ENCODE peak calls at places on chromosomes 3 and 15, in seven cellular contexts. One of them, this sample, is unnamed.

GRCh38 chr3:127320529-127321121 is 32.8 kb upstream of the PRR20G start:
- DNase-seq in mesenchymal stem cell: no peak
- DNase-seq in H9: no peak
- DNase-seq in mesendoderm: peak; percentile 25
- DNase-seq in H1: no peak
- DNase-seq in neuronal stem cell: no peak
- DNase-seq in IMR-90: no peak
- DNase-seq in this sample: no peak

GRCh38 chr3:57682284-57682683 is 10.6 kb downstream of the DENND6A start:
- DNase-seq in mesenchymal stem cell: no peak
- DNase-seq in H9: no peak
- DNase-seq in mesendoderm: no peak
- DNase-seq in H1: no peak
- DNase-seq in neuronal stem cell: no peak
- DNase-seq in IMR-90: peak; percentile 53
- DNase-seq in this sample: peak; percentile 45

GRCh38 chr15:27124287-27124830 is 153.4 kb downstream of the GABRG3 start:
- DNase-seq in mesenchymal stem cell: no peak
- DNase-seq in H9: no peak
- DNase-seq in mesendoderm: peak; percentile 83
- DNase-seq in H1: no peak
- DNase-seq in neuronal stem cell: no peak
- DNase-seq in IMR-90: no peak
- DNase-seq in this sample: no peak

GRCh38 chr3:53303957-53304356 is 43.4 kb downstream of the DCP1A start:
- DNase-seq in mesenchymal stem cell: no peak
- DNase-seq in H9: no peak
- DNase-seq in mesendoderm: no peak
- DNase-seq in H1: no peak
- DNase-seq in neuronal stem cell: no peak
- DNase-seq in IMR-90: peak; percentile 11
- DNase-seq in this sample: no peak

GRCh38 chr15:101264011-101264410 is 12.2 kb upstream of the CHSY1 start:
- DNase-seq in mesenchymal stem cell: peak; percentile 42
- DNase-seq in H9: no peak
- DNase-seq in mesendoderm: no peak
- DNase-seq in H1: peak; percentile 31
- DNase-seq in neuronal stem cell: no peak
- DNase-seq in IMR-90: peak; percentile 46
- DNase-seq in this sample: no peak

GRCh38 chr15:78049691-78050440 is 27.6 kb downstream of the TBC1D2B start:
- DNase-seq in mesenchymal stem cell: no peak
- DNase-seq in H9: no peak
- DNase-seq in mesendoderm: no peak
- DNase-seq in H1: no peak
- DNase-seq in neuronal stem cell: no peak
- DNase-seq in IMR-90: peak; percentile 91
- DNase-seq in this sample: peak; percentile 35

GRCh38 chr3:68121291-68121690 is 466.9 kb upstream of the SUCLG2 start:
- DNase-seq in mesenchymal stem cell: no peak
- DNase-seq in H9: no peak
- DNase-seq in mesendoderm: no peak
- DNase-seq in H1: no peak
- DNase-seq in neuronal stem cell: no peak
- DNase-seq in IMR-90: no peak
- DNase-seq in this sample: no peak

GRCh38 chr15:84840741-84841429 is 23.7 kb downstream of the ALPK3 start:
- DNase-seq in mesenchymal stem cell: peak; percentile 86
- DNase-seq in H9: peak; percentile 22
- DNase-seq in mesendoderm: no peak
- DNase-seq in H1: no peak
- DNase-seq in neuronal stem cell: no peak
- DNase-seq in IMR-90: peak; percentile 32
- DNase-seq in this sample: no peak

GRCh38 chr15:39140060-39140604 is 440.7 kb upstream of the THBS1 start:
- DNase-seq in mesenchymal stem cell: peak; percentile 98
- DNase-seq in H9: no peak
- DNase-seq in mesendoderm: peak; percentile 83
- DNase-seq in H1: no peak
- DNase-seq in neuronal stem cell: no peak
- DNase-seq in IMR-90: peak; percentile 98
- DNase-seq in this sample: peak; percentile 88

GRCh38 chr15:93825721-93826120 is 405.6 kb upstream of the MCTP2 start:
- DNase-seq in mesenchymal stem cell: no peak
- DNase-seq in H9: no peak
- DNase-seq in mesendoderm: no peak
- DNase-seq in H1: no peak
- DNase-seq in neuronal stem cell: no peak
- DNase-seq in IMR-90: no peak
- DNase-seq in this sample: no peak

GRCh38 chr15:22895465-22896190 is 57.2 kb downstream of the NIPA2 start:
- DNase-seq in mesenchymal stem cell: no peak
- DNase-seq in H9: no peak
- DNase-seq in mesendoderm: peak; percentile 85
- DNase-seq in H1: no peak
- DNase-seq in neuronal stem cell: no peak
- DNase-seq in IMR-90: peak; percentile 34
- DNase-seq in this sample: peak; percentile 96

GRCh38 chr15:70199124-70199482 is 101.4 kb upstream of the TLE3 start:
- DNase-seq in mesenchymal stem cell: no peak
- DNase-seq in H9: no peak
- DNase-seq in mesendoderm: no peak
- DNase-seq in H1: no peak
- DNase-seq in neuronal stem cell: no peak
- DNase-seq in IMR-90: no peak
- DNase-seq in this sample: no peak

GRCh38 chr3:45567730-45568172 is 26.8 kb upstream of the LIMD1 start:
- DNase-seq in mesenchymal stem cell: no peak
- DNase-seq in H9: no peak
- DNase-seq in mesendoderm: no peak
- DNase-seq in H1: no peak
- DNase-seq in neuronal stem cell: no peak
- DNase-seq in IMR-90: peak; percentile 69
- DNase-seq in this sample: no peak

GRCh38 chr15:101267320-101268104 is 9.8 kb downstream of the SELENOS start:
- DNase-seq in mesenchymal stem cell: peak; percentile 42
- DNase-seq in H9: peak; percentile 66
- DNase-seq in mesendoderm: peak; percentile 62
- DNase-seq in H1: no peak
- DNase-seq in neuronal stem cell: no peak
- DNase-seq in IMR-90: peak; percentile 91
- DNase-seq in this sample: peak; percentile 45

GRCh38 chr3:22372292-22372949 is 621.4 kb upstream of the ZNF385D start:
- DNase-seq in mesenchymal stem cell: no peak
- DNase-seq in H9: peak; percentile 62
- DNase-seq in mesendoderm: peak; percentile 57
- DNase-seq in H1: peak; percentile 68
- DNase-seq in neuronal stem cell: peak; percentile 38
- DNase-seq in IMR-90: no peak
- DNase-seq in this sample: no peak

GRCh38 chr3:126434931-126435411 is 40.3 kb downstream of the CFAP100 start:
- DNase-seq in mesenchymal stem cell: no peak
- DNase-seq in H9: peak; percentile 19
- DNase-seq in mesendoderm: no peak
- DNase-seq in H1: no peak
- DNase-seq in neuronal stem cell: no peak
- DNase-seq in IMR-90: no peak
- DNase-seq in this sample: no peak

GRCh38 chr15:57160823-57161560 is 215.3 kb upstream of the CGNL1 start:
- DNase-seq in mesenchymal stem cell: peak; percentile 59
- DNase-seq in H9: no peak
- DNase-seq in mesendoderm: no peak
- DNase-seq in H1: no peak
- DNase-seq in neuronal stem cell: no peak
- DNase-seq in IMR-90: peak; percentile 88
- DNase-seq in this sample: peak; percentile 47

GRCh38 chr3:53570709-53571108 is 76.3 kb downstream of the CACNA1D start:
- DNase-seq in mesenchymal stem cell: peak; percentile 60
- DNase-seq in H9: no peak
- DNase-seq in mesendoderm: no peak
- DNase-seq in H1: no peak
- DNase-seq in neuronal stem cell: no peak
- DNase-seq in IMR-90: peak; percentile 1
- DNase-seq in this sample: peak; percentile 53

GRCh38 chr15:71683401-71684274 is 126.7 kb upstream of the NR2E3 start:
- DNase-seq in mesenchymal stem cell: no peak
- DNase-seq in H9: no peak
- DNase-seq in mesendoderm: no peak
- DNase-seq in H1: no peak
- DNase-seq in neuronal stem cell: no peak
- DNase-seq in IMR-90: peak; percentile 57
- DNase-seq in this sample: peak; percentile 62

GRCh38 chr15:100201376-100202280 is 140.1 kb downstream of the ADAMTS17 start:
- DNase-seq in mesenchymal stem cell: peak; percentile 1
- DNase-seq in H9: no peak
- DNase-seq in mesendoderm: no peak
- DNase-seq in H1: peak; percentile 37
- DNase-seq in neuronal stem cell: no peak
- DNase-seq in IMR-90: no peak
- DNase-seq in this sample: no peak

GRCh38 chr15:94416829-94417228 is 185.5 kb downstream of the MCTP2 start:
- DNase-seq in mesenchymal stem cell: no peak
- DNase-seq in H9: no peak
- DNase-seq in mesendoderm: no peak
- DNase-seq in H1: no peak
- DNase-seq in neuronal stem cell: no peak
- DNase-seq in IMR-90: no peak
- DNase-seq in this sample: no peak

GRCh38 chr3:107753494-107753893 is 230.7 kb downstream of the BBX start:
- DNase-seq in mesenchymal stem cell: peak; percentile 51
- DNase-seq in H9: peak; percentile 69
- DNase-seq in mesendoderm: peak; percentile 82
- DNase-seq in H1: no peak
- DNase-seq in neuronal stem cell: peak; percentile 30
- DNase-seq in IMR-90: peak; percentile 30
- DNase-seq in this sample: peak; percentile 62

DNA sequence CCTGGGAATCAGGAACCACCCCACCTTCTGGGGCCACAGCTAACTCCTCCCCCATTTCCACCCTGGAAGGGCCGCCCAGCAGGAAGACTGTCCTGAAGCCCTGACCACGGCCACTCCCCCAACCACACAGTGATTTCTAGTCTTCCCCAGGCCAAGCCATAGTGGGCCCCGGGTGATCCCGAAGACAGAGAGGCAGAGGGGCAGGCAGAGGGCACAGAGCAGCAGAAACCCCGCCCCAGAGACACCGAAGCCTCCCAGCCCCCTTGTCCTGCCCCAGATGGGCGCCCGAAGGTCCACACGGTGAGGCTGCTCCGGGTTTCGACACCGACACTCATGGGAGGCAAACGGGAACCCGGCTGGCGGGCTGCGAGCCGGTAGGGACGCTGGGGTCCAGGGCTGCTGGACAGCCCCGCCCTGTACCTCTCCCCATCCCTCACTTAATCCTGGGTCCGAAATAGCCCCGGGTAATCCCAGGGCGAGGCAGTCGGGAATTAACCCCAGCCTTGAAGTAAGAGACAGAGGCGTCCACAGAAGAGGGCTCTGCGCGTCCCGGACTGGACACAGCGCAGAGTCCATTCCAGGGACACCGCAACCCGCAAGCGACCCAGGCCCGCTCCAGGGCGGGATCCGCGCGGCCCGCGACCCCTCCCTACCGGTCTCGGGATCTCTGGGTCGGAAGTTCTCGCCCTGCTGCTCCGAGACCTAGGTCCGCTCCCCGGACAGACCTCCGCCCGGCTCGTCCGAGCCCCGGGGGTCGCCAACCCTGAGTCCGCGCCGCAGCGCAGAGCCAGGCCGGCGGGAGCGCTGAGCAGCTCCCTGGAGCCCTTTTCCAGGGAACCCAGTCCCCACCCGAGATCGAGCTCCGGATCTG is 138.2 kb downstream of the NUP210 start:
- DNase-seq in mesenchymal stem cell: peak; percentile 12
- DNase-seq in H9: peak; percentile 70
- DNase-seq in mesendoderm: peak; percentile 48
- DNase-seq in H1: peak; percentile 61
- DNase-seq in neuronal stem cell: no peak
- DNase-seq in IMR-90: no peak
- DNase-seq in this sample: no peak
- H3K4me1 ChIP-seq in mesenchymal stem cell: peaks cover 12% of the 10 kb centered on the region
- H3K4me1 ChIP-seq in H9: no peaks in the 10 kb centered on the region
- H3K4me1 ChIP-seq in mesendoderm: no peaks in the 10 kb centered on the region
- H3K4me1 ChIP-seq in H1: no peaks in the 10 kb centered on the region
- H3K4me1 ChIP-seq in neuronal stem cell: peaks cover 15% of the 10 kb centered on the region
- H3K4me1 ChIP-seq in IMR-90: no peaks in the 10 kb centered on the region
- H3K4me1 ChIP-seq in this sample: peaks cover 6% of the 10 kb centered on the region

GRCh38 chr3:25430942-25431570 is 3.0 kb downstream of the RARB start:
- DNase-seq in mesenchymal stem cell: peak; percentile 43
- DNase-seq in H9: no peak
- DNase-seq in mesendoderm: no peak
- DNase-seq in H1: no peak
- DNase-seq in neuronal stem cell: no peak
- DNase-seq in IMR-90: no peak
- DNase-seq in this sample: no peak
- H3K9ac ChIP-seq in mesenchymal stem cell: no peak overlapping the region
- H3K9ac ChIP-seq in H9: no peak overlapping the region
- H3K9ac ChIP-seq in mesendoderm: no peak overlapping the region
- H3K9ac ChIP-seq in H1: no peak overlapping the region
- H3K9ac ChIP-seq in neuronal stem cell: no peak overlapping the region
- H3K9ac ChIP-seq in IMR-90: no peak overlapping the region
- H3K9ac ChIP-seq in this sample: no peak overlapping the region

GRCh38 chr3:133292251-133292650 is 107.6 kb upstream of the BFSP2 start:
- DNase-seq in mesenchymal stem cell: no peak
- DNase-seq in H9: no peak
- DNase-seq in mesendoderm: no peak
- DNase-seq in H1: no peak
- DNase-seq in neuronal stem cell: no peak
- DNase-seq in IMR-90: no peak
- DNase-seq in this sample: no peak

GRCh38 chr3:133293397-133294107 is 106.3 kb upstream of the BFSP2 start:
- DNase-seq in mesenchymal stem cell: no peak
- DNase-seq in H9: no peak
- DNase-seq in mesendoderm: no peak
- DNase-seq in H1: no peak
- DNase-seq in neuronal stem cell: no peak
- DNase-seq in IMR-90: no peak
- DNase-seq in this sample: no peak

GRCh38 chr3:133294253-133294652 is 105.6 kb upstream of the BFSP2 start:
- DNase-seq in mesenchymal stem cell: no peak
- DNase-seq in H9: no peak
- DNase-seq in mesendoderm: no peak
- DNase-seq in H1: no peak
- DNase-seq in neuronal stem cell: no peak
- DNase-seq in IMR-90: peak; percentile 57
- DNase-seq in this sample: no peak

GRCh38 chr3:133283958-133284807 is 115.7 kb upstream of the BFSP2 start:
- DNase-seq in mesenchymal stem cell: no peak
- DNase-seq in H9: peak; percentile 63
- DNase-seq in mesendoderm: peak; percentile 85
- DNase-seq in H1: no peak
- DNase-seq in neuronal stem cell: peak; percentile 18
- DNase-seq in IMR-90: peak; percentile 36
- DNase-seq in this sample: no peak

GRCh38 chr3:133289322-133289721 is 110.5 kb upstream of the BFSP2 start:
- DNase-seq in mesenchymal stem cell: no peak
- DNase-seq in H9: no peak
- DNase-seq in mesendoderm: no peak
- DNase-seq in H1: no peak
- DNase-seq in neuronal stem cell: no peak
- DNase-seq in IMR-90: no peak
- DNase-seq in this sample: no peak
- H3K79me1 ChIP-seq in mesenchymal stem cell: no peaks in the 10 kb centered on the region
- H3K79me1 ChIP-seq in H9: no peaks in the 10 kb centered on the region
- H3K79me1 ChIP-seq in mesendoderm: no peaks in the 10 kb centered on the region
- H3K79me1 ChIP-seq in H1: no peaks in the 10 kb centered on the region
- H3K79me1 ChIP-seq in neuronal stem cell: no peaks in the 10 kb centered on the region
- H3K79me1 ChIP-seq in IMR-90: no peaks in the 10 kb centered on the region
- H3K79me1 ChIP-seq in this sample: no peaks in the 10 kb centered on the region

GRCh38 chr3:86990171-86990733 is 697 bp downstream of the VGLL3 start:
- DNase-seq in mesenchymal stem cell: peak; percentile 38
- DNase-seq in H9: peak; percentile 73
- DNase-seq in mesendoderm: peak; percentile 76
- DNase-seq in H1: peak; percentile 78
- DNase-seq in neuronal stem cell: no peak
- DNase-seq in IMR-90: peak; percentile 26
- DNase-seq in this sample: peak; percentile 59
- H3K4me1 ChIP-seq in mesenchymal stem cell: peaks cover 7% of the 10 kb centered on the region
- H3K4me1 ChIP-seq in H9: no peaks in the 10 kb centered on the region
- H3K4me1 ChIP-seq in mesendoderm: peaks cover 3% of the 10 kb centered on the region
- H3K4me1 ChIP-seq in H1: peaks cover 4% of the 10 kb centered on the region
- H3K4me1 ChIP-seq in neuronal stem cell: peaks cover 3% of the 10 kb centered on the region
- H3K4me1 ChIP-seq in IMR-90: peaks cover 6% of the 10 kb centered on the region
- H3K4me1 ChIP-seq in this sample: no peaks in the 10 kb centered on the region

This sample was measured in trophoblast cell.